ENCODE peak calls at places on chromosomes 7 and 10, in six cellular contexts. R is HCT116, M is mesendoderm, D is K562, A is H9, Q is GM23248. L is an unnamed sample.

GRCh38 chr7:81410471-81411117 is 359.3 kb downstream of the HGF start:
- DNase-seq in A (no peak), R (no peak), Q (no peak), D (no peak), M (no peak), L (no peak)

GRCh38 chr7:78635394-78635793 is 818.1 kb downstream of the MAGI2 start:
- DNase-seq in Q (peak; percentile 25), A (no peak), D (no peak), R (no peak), M (no peak), L (no peak)

GRCh38 chr7:81789406-81790139 is 19.7 kb upstream of the HGF start:
- DNase-seq in Q (peak; percentile 51), D (no peak), A (no peak), M (no peak), R (no peak), L (no peak)

GRCh38 chr7:114765331-114766125 is 156.4 kb upstream of the MDFIC start:
- DNase-seq in A (no peak), R (no peak), D (no peak), Q (peak; percentile 3), M (no peak), L (no peak)

GRCh38 chr7:47572939-47573757 is 8.8 kb downstream of the TNS3 start:
- DNase-seq in A (peak; percentile 63), D (no peak), M (peak; percentile 46), Q (no peak), R (no peak), L (peak; percentile 71)

GRCh38 chr7:31017036-31017747 is 34.9 kb upstream of the ADCYAP1R1 start:
- DNase-seq in R (no peak), Q (no peak), M (no peak), D (no peak), A (no peak), L (no peak)

GRCh38 chr10:26737730-26738129 is 40.2 kb downstream of the PDSS1 start:
- DNase-seq in Q (peak; percentile 71), R (no peak), A (no peak), D (no peak), M (no peak), L (no peak)

GRCh38 chr10:27745719-27746363 is at the start of gene MKX:
- DNase-seq in D (no peak), Q (peak; percentile 92), R (no peak), A (peak; percentile 82), M (peak; percentile 89), L (peak; percentile 95)

GRCh38 chr7:31493714-31494181 is 20.1 kb upstream of the ITPRID1 start:
- DNase-seq in A (peak; percentile 61), D (no peak), R (no peak), M (peak; percentile 86), Q (no peak), L (peak; percentile 43)

GRCh38 chr10:43958964-43959363 is 310.3 kb upstream of the ZNF32 start:
- DNase-seq in A (no peak), M (no peak), D (no peak), Q (no peak), R (no peak), L (no peak)

GRCh38 chr7:16479587-16479986 is 14.0 kb upstream of the SOSTDC1 start:
- DNase-seq in D (no peak), M (no peak), R (no peak), A (no peak), Q (no peak), L (no peak)

GRCh38 chr7:47826754-47827153 is 121.5 kb downstream of the PKD1L1 start:
- DNase-seq in A (no peak), D (no peak), Q (no peak), R (no peak), M (no peak), L (no peak)

GRCh38 chr7:95906871-95907270 is 134.5 kb downstream of the DYNC1I1 start:
- DNase-seq in R (no peak), Q (no peak), D (no peak), M (no peak), A (no peak), L (peak; percentile 47)

GRCh38 chr7:83599131-83599530 is 49.8 kb downstream of the SEMA3E start:
- DNase-seq in D (no peak), A (no peak), M (no peak), R (no peak), Q (no peak), L (no peak)

GRCh38 chr7:40918701-40919271 is 784.0 kb downstream of the SUGCT start:
- DNase-seq in R (no peak), Q (peak; percentile 82), D (no peak), M (no peak), A (no peak), L (no peak)

GRCh38 chr7:13312327-13312726 is 624.9 kb downstream of the ARL4A start:
- DNase-seq in Q (no peak), D (no peak), A (no peak), M (peak; percentile 71), R (peak; percentile 6), L (peak; percentile 75)

GRCh38 chr10:5073659-5074058 is 20.6 kb upstream of the AKR1C3 start:
- DNase-seq in M (no peak), R (no peak), Q (no peak), A (no peak), D (no peak), L (no peak)

GRCh38 chr10:22245567-22245966 is 27.8 kb upstream of the EBLN1 start:
- DNase-seq in Q (peak; percentile 51), D (no peak), M (peak; percentile 84), A (no peak), R (no peak), L (peak; percentile 54)

GRCh38 chr10:111128331-111129167 is 51.7 kb downstream of the ADRA2A start:
- DNase-seq in R (peak; percentile 75), M (peak; percentile 29), A (peak; percentile 52), Q (peak; percentile 87), D (peak; percentile 19), L (no peak)

GRCh38 chr10:548212-548897 is 141.1 kb downstream of the DIP2C start:
- DNase-seq in Q (no peak), R (no peak), D (no peak), M (peak; percentile 53), A (no peak), L (peak; percentile 25)

GRCh38 chr10:546451-546850 is 143.0 kb downstream of the DIP2C start:
- DNase-seq in M (no peak), A (no peak), R (no peak), Q (no peak), D (no peak), L (no peak)

GRCh38 chr10:549391-549790 is 140.1 kb downstream of the DIP2C start:
- DNase-seq in D (no peak), R (no peak), M (no peak), Q (no peak), A (no peak), L (no peak)

GRCh38 chr10:547591-548081 is 141.8 kb downstream of the DIP2C start:
- DNase-seq in D (no peak), M (peak; percentile 34), A (no peak), R (no peak), Q (no peak), L (no peak)

GRCh38 chr10:546971-547590 is 142.4 kb downstream of the DIP2C start:
- DNase-seq in R (no peak), M (peak; percentile 88), Q (peak; percentile 18), A (no peak), D (no peak), L (peak; percentile 69)
- H3K79me2 ChIP-seq in R (no peaks in the 10 kb centered on the region), M (no peaks in the 10 kb centered on the region), Q (peaks cover 93% of the 10 kb centered on the region), A (no peaks in the 10 kb centered on the region), D (no peaks in the 10 kb centered on the region), L (peaks cover 6% of the 10 kb centered on the region)

GRCh38 chr10:18293536-18294510 is 153.6 kb downstream of the CACNB2 start:
- DNase-seq in D (no peak), Q (no peak), R (no peak), A (no peak), M (peak; percentile 13), L (no peak)
- H3K79me2 ChIP-seq in D (no peaks in the 10 kb centered on the region), Q (no peaks in the 10 kb centered on the region), R (no peaks in the 10 kb centered on the region), A (no peaks in the 10 kb centered on the region), M (no peaks in the 10 kb centered on the region), L (no peaks in the 10 kb centered on the region)

DNA sequence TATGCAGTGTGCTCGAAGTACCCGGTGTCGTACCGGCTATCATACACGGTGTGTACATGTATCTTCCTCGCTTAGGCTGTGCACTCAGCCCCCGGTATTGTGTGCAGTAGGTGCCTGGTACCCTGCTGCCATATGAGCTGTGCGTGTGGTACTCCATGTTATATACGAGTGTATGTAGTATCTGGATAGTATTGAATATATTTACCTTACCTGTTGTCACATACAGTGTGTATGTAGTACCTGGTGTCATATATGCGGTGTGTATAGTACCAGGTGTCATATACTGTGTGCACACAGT is 1.2 kb downstream of the ZMYND11 start:
- DNase-seq in R (no peak), D (no peak), M (no peak), A (no peak), Q (no peak), L (no peak)
- H3K79me2 ChIP-seq in R (peaks cover 53% of the 10 kb centered on the region), D (peaks cover 41% of the 10 kb centered on the region), M (peaks cover 28% of the 10 kb centered on the region), A (peaks cover 10% of the 10 kb centered on the region), Q (peaks cover 63% of the 10 kb centered on the region), L (peaks cover 52% of the 10 kb centered on the region)

GRCh38 chr10:114502071-114502470 is 97.8 kb upstream of the AFAP1L2 start:
- DNase-seq in D (no peak), M (no peak), Q (no peak), A (no peak), R (no peak), L (no peak)
- H3K79me2 ChIP-seq in D (no peaks in the 10 kb centered on the region), M (no peaks in the 10 kb centered on the region), Q (no peaks in the 10 kb centered on the region), A (no peaks in the 10 kb centered on the region), R (peaks cover 50% of the 10 kb centered on the region), L (peaks cover 15% of the 10 kb centered on the region)

GRCh38 chr7:129911790-129912189 is 41.0 kb downstream of the UBE2H start:
- DNase-seq in R (no peak), M (no peak), D (no peak), Q (peak; percentile 39), A (no peak), L (no peak)
- H3K79me2 ChIP-seq in R (peaks cover 93% of the 10 kb centered on the region), M (peaks cover 18% of the 10 kb centered on the region), D (no peaks in the 10 kb centered on the region), Q (peaks cover 99% of the 10 kb centered on the region), A (peaks cover 9% of the 10 kb centered on the region), L (peaks cover 99% of the 10 kb centered on the region)

GRCh38 chr10:70066190-70066589 is 13.5 kb downstream of the MACROH2A2 start:
- DNase-seq in Q (no peak), A (no peak), R (no peak), D (no peak), M (no peak), L (no peak)
- H3K79me2 ChIP-seq in Q (no peaks in the 10 kb centered on the region), A (no peaks in the 10 kb centered on the region), R (no peaks in the 10 kb centered on the region), D (no peaks in the 10 kb centered on the region), M (no peaks in the 10 kb centered on the region), L (no peaks in the 10 kb centered on the region)

DNA sequence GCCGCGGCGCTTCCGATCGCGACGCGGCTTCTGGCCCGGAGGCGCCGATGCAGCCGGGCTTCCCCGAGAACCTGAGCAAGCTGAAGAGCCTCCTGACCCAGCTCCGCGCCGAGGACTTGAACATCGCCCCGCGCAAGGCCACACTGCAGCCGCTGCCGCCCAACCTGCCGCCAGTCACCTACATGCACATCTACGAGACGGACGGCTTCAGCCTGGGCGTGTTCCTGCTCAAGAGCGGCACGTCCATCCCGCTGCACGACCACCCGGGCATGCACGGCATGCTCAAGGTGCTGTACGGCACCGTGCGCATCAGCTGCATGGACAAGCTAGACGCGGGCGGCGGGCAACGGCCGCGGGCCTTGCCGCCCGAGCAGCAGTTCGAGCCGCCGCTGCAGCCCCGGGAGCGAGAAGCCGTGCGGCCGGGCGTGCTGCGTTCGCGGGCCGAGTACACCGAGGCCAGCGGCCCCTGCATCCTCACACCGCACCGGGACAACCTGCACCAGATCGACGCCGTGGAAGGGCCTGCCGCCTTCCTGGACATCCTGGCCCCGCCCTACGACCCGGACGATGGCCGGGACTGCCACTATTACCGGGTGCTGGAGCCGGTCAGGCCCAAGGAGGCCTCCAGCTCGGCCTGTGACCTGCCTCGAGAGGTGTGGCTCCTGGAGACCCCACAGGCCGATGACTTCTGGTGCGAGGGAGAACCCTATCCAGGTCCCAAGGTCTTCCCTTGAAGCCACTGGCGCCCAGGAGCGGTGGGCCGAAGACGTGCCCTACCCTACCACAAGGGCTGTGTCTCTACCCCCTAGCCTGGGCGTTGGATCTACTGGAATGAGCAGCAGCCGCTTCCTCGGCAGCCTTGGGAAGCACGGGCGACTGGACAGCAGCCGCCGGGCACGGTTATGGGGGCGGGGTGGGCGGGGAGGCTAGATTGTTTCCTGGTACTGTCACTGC is 896 bp downstream of the ADO start:
- DNase-seq in R (no peak), M (peak; percentile 77), D (peak; percentile 39), Q (peak; percentile 84), A (peak; percentile 62), L (peak; percentile 66)
- H3K79me2 ChIP-seq in R (peaks cover 40% of the 10 kb centered on the region), M (peaks cover 17% of the 10 kb centered on the region), D (peaks cover 39% of the 10 kb centered on the region), Q (peaks cover 52% of the 10 kb centered on the region), A (peaks cover 5% of the 10 kb centered on the region), L (peaks cover 40% of the 10 kb centered on the region)

L was measured in GM23338.